ENCODE peak calls at places on chromosomes 11 and 22, in five cellular contexts. F, A, Q, E and U are unnamed samples.

GRCh38 chr11:108895579-108896480 is 231.0 kb downstream of the DDX10 start:
- DNase-seq in F (peak), A (no peak), Q (no peak), E (peak), U (no peak)

GRCh38 chr11:70090989-70091388 is 12.9 kb downstream of the ANO1 start:
- DNase-seq in F (peak), A (no peak), Q (no peak), E (no peak), U (no peak)

GRCh38 chr22:50148991-50149721 is 21.4 kb upstream of the PANX2 start:
- DNase-seq in F (peak), A (peak), Q (no peak), E (peak), U (no peak)

GRCh38 chr22:42528591-42529307 is 9.2 kb upstream of the RRP7A start:
- DNase-seq in F (no peak), A (no peak), Q (no peak), E (no peak), U (no peak)

GRCh38 chr11:113730887-113731726 is 25.0 kb upstream of the TMPRSS5 start:
- DNase-seq in F (peak), A (peak), Q (peak), E (peak), U (peak)

GRCh38 chr22:19843107-19843856 is 11.4 kb downstream of the GNB1L start:
- DNase-seq in F (no peak), A (no peak), Q (no peak), E (no peak), U (no peak)

GRCh38 chr11:42462558-42463310 is 849.1 kb upstream of the API5 start:
- DNase-seq in F (peak), A (no peak), Q (peak), E (peak), U (peak)

GRCh38 chr22:39913886-39914285 is 13.0 kb downstream of the GRAP2 start:
- DNase-seq in F (no peak), A (no peak), Q (no peak), E (no peak), U (no peak)

GRCh38 chr11:32137869-32138268 is 47.0 kb downstream of the RCN1 start:
- DNase-seq in F (no peak), A (no peak), Q (no peak), E (no peak), U (no peak)

GRCh38 chr11:7546324-7546791 is 32.6 kb downstream of the PPFIBP2 start:
- DNase-seq in F (no peak), A (no peak), Q (no peak), E (peak), U (no peak)

GRCh38 chr11:27004103-27004502 is 10.2 kb downstream of the FIBIN start:
- DNase-seq in F (no peak), A (no peak), Q (no peak), E (no peak), U (no peak)

GRCh38 chr11:111413849-111414248 is 34.8 kb upstream of the POU2AF1 start:
- DNase-seq in F (no peak), A (peak), Q (no peak), E (no peak), U (no peak)

GRCh38 chr11:76783901-76784813 is 1.0 kb downstream of the TSKU start:
- DNase-seq in F (peak), A (peak), Q (no peak), E (peak), U (no peak)

GRCh38 chr22:48888466-48889208 is 939.0 kb downstream of the BRD1 start:
- DNase-seq in F (no peak), A (peak), Q (no peak), E (no peak), U (no peak)

GRCh38 chr22:46585340-46586122 is 34.7 kb upstream of the GRAMD4 start:
- DNase-seq in F (no peak), A (no peak), Q (no peak), E (no peak), U (no peak)

GRCh38 chr11:335779-336665 is 15.4 kb upstream of the IFITM3 start:
- DNase-seq in F (peak), A (no peak), Q (no peak), E (no peak), U (no peak)

GRCh38 chr11:59207988-59208432 is 4.7 kb downstream of the MPEG1 start:
- DNase-seq in F (peak), A (peak), Q (peak), E (peak), U (peak)

GRCh38 chr11:37942081-37942480 is 1344.0 kb upstream of the RAG2 start:
- DNase-seq in F (peak), A (no peak), Q (peak), E (no peak), U (no peak)

GRCh38 chr11:2261436-2262230 is 8.8 kb downstream of the ASCL2 start:
- DNase-seq in F (no peak), A (peak), Q (no peak), E (no peak), U (no peak)

GRCh38 chr22:36506637-36507517 is at the start of gene FOXRED2:
- DNase-seq in F (peak), A (peak), Q (no peak), E (peak), U (no peak)

GRCh38 chr22:23904855-23905254 is 10.7 kb downstream of the MIF start:
- DNase-seq in F (no peak), A (no peak), Q (no peak), E (no peak), U (no peak)

GRCh38 chr22:29105468-29105867 is 32.6 kb downstream of the KREMEN1 start:
- DNase-seq in F (peak), A (no peak), Q (no peak), E (peak), U (no peak)

GRCh38 chr11:116061322-116061721 is 557.1 kb upstream of the CADM1 start:
- DNase-seq in F (no peak), A (no peak), Q (no peak), E (no peak), U (no peak)

GRCh38 chr11:94067010-94067409 is 45.9 kb downstream of the HEPHL1 start:
- DNase-seq in F (peak), A (no peak), Q (no peak), E (peak), U (no peak)

GRCh38 chr11:61627831-61628753 is 47.2 kb upstream of the SYT7 start:
- DNase-seq in F (peak), A (peak), Q (no peak), E (peak), U (no peak)

GRCh38 chr11:334264-335033 is 13.8 kb upstream of the IFITM3 start:
- DNase-seq in F (peak), A (peak), Q (no peak), E (peak), U (no peak)

DNA sequence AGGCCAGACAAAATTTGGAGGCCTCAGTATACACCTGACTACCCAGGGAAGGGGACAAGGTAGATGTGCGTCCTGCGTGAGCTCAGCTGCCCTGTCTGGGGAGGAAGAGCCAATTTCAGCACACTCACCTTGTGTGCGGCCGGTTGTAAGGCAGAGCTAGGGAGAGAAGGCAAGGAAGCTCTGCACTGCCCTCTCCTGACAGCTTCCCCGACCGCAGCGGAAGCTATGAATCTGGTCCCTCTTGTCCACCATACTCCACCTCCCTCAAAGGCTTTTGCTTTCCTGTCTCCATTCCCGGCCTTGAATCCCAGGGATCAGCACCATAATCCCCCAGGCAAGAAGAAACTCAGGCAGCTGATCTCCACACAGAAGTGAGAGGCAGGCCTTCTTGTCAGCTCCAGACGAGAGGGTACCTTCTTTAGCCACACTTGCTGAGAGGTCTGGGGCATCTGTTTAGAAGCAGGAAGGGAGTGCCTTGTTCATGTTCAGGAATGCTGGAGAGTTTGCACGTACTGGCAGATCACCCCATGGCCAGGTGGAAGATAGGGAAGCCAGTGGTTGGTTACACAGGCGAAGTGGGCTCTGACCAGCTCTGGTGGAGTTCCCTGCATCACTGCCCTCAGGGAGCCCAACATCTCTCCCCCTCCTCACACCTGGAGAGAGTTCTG is 62.5 kb downstream of the FEZ1 start:
- DNase-seq in F (peak), A (peak), Q (no peak), E (peak), U (no peak)
- TF ChIP-seq CTCF in F (peak), A (peak), Q (peak), E (peak), U (peak)

GRCh38 chr11:132999519-132999918 is 532.8 kb downstream of the OPCML start:
- DNase-seq in F (no peak), A (no peak), Q (no peak), E (no peak), U (no peak)

GRCh38 chr11:132997396-132997795 is 534.9 kb downstream of the OPCML start:
- DNase-seq in F (no peak), A (no peak), Q (no peak), E (no peak), U (no peak)

GRCh38 chr11:132992838-132993680 is 539.2 kb downstream of the OPCML start:
- DNase-seq in F (peak), A (no peak), Q (no peak), E (no peak), U (peak)

GRCh38 chr11:132999031-132999430 is 533.3 kb downstream of the OPCML start:
- DNase-seq in F (no peak), A (no peak), Q (no peak), E (no peak), U (no peak)

GRCh38 chr11:132994038-132994502 is 538.2 kb downstream of the OPCML start:
- DNase-seq in F (no peak), A (no peak), Q (no peak), E (no peak), U (no peak)
- TF ChIP-seq CTCF in F (no peak), A (no peak), Q (no peak), E (no peak), U (no peak)

GRCh38 chr11:64216879-64217278 is 9.1 kb downstream of the TRPT1 start:
- DNase-seq in F (no peak), A (no peak), Q (no peak), E (no peak), U (no peak)
- TF ChIP-seq CTCF in F (no peak), A (peak), Q (no peak), E (no peak), U (no peak)

DNA sequence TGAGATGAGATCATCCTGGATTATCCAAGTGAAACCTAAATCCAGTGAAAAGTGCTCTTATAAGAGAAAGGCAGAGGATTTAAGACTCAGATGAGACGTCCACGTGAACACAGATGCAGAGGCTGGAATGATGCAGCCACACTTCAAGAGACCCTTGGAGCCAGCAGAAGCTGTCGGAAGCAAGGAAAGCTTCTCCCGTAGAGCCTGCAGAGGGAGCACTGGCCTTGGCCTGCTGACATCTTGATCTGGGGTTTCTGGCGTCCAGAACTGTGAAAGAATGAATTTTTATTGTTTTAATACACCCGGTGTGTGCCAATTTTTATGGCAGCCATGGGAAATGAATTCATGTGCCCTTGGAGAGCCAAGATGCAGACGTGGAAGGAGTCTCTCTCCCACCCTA is 407.0 kb upstream of the B3GAT1 start:
- DNase-seq in F (no peak), A (peak), Q (no peak), E (no peak), U (no peak)
- TF ChIP-seq CTCF in F (peak), A (peak), Q (no peak), E (no peak), U (no peak)

DNA sequence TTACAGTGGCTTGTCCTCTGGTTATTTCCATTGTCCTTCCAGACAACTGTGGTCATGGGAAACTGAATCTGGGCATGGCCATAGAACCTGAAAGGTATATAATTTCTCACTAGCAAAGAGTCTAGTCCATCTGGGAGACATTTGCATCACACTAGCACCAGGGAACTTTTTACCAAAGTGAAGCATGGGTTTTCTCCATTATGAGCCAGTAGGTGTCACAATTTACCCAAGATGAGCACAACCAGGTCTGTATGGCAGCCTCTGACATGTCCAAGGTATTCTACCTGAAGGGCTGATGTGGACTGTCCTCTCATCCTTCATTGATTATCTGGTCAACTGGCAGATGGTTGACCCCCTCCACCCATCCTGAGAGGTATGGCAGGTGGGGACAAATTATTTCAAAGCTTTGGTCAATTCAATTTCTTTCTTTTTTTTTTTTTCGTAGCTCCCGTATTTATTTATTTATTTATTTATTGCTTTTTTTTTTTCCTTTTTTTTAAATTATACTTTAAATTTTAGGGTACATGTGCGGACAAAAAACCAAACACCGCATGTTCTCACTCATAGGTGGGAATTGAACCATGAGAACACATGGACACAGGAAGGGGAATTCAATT is 425.9 kb downstream of the TMEM135 start:
- DNase-seq in F (peak), A (peak), Q (no peak), E (peak), U (no peak)
- TF ChIP-seq CTCF in F (peak), A (peak), Q (peak), E (peak), U (peak)